ENCODE peak calls at places on chromosome 3, in six cellular contexts. X is ovary; T is naive thymus-derived CD4-positive, alpha-beta T cell; S is suprapubic skin; I is CD8-positive, alpha-beta T cell; J is CD4-positive, CD25-positive, alpha-beta regulatory T cell. O is an unnamed sample. For H3K27me3, the result is how much of the 10 kb centered on the place peaks cover.

GRCh38 chr3:62316525-62316924 is 56.8 kb downstream of the FEZF2 start:
- DNase-seq in I (no peak), S (no peak), X (no peak), J (no peak), T (no peak), O (no peak)

GRCh38 chr3:126522363-126522788 is 1.6 kb upstream of the CHST13 start:
- DNase-seq in S (no peak), I (peak), T (peak), J (peak), X (peak), O (no peak)

GRCh38 chr3:99868438-99868723 is 50.7 kb downstream of the CMSS1 start:
- DNase-seq in X (peak), I (no peak), S (no peak), J (peak), T (no peak), O (no peak)

GRCh38 chr3:42037318-42037945 is 53.7 kb upstream of the TRAK1 start:
- DNase-seq in X (no peak), I (no peak), S (peak), J (no peak), T (no peak), O (no peak)

GRCh38 chr3:58026598-58026997 is 18.4 kb downstream of the FLNB start:
- DNase-seq in X (no peak), S (no peak), T (no peak), J (no peak), I (no peak), O (no peak)

GRCh38 chr3:31004025-31004678 is 109.7 kb upstream of the GADL1 start:
- DNase-seq in I (no peak), S (no peak), J (no peak), X (no peak), T (no peak), O (no peak)

GRCh38 chr3:42653560-42654330 is at the start of gene ZBTB47:
- DNase-seq in S (peak), I (no peak), T (no peak), X (peak), J (no peak), O (no peak)

GRCh38 chr3:178634975-178635374 is 98.7 kb downstream of the KCNMB2 start:
- DNase-seq in T (no peak), J (no peak), S (no peak), I (no peak), X (no peak), O (no peak)

GRCh38 chr3:15305366-15305844 is 27.0 kb downstream of the SH3BP5 start:
- DNase-seq in I (no peak), S (no peak), J (peak), T (no peak), X (no peak), O (no peak)

GRCh38 chr3:35733276-35733675 is 94.0 kb downstream of the ARPP21 start:
- DNase-seq in I (no peak), T (no peak), J (no peak), X (no peak), S (no peak), O (no peak)

GRCh38 chr3:101778385-101779046 is 495 bp upstream of the NXPE3 start:
- DNase-seq in J (no peak), S (no peak), X (no peak), I (no peak), T (no peak), O (no peak)

GRCh38 chr3:174541708-174542107 is 317.4 kb upstream of the NAALADL2 start:
- DNase-seq in T (no peak), J (no peak), S (no peak), X (no peak), I (no peak), O (no peak)

GRCh38 chr3:18335202-18335601 is 89.9 kb downstream of the SATB1 start:
- DNase-seq in X (no peak), I (no peak), S (no peak), J (peak), T (no peak), O (no peak)

DNA sequence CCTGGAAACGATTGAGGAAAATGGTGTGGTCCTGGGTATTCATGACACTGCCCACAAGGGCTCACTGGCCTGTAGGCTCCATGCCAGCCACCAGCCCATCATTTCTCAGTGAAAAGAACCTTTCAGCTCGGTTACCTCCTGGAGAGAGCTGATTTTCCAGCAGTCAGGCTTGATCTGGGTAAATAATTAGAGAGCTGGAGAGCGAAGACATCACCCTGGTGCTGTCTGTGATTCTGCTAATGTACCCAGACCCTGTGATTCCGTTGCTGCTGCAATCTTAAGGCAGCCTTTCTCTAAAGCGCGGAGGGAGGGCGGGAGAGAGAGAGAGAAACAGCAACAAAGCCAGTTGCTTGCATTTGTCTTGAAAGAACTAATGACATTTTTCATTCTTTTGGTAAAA is 221.9 kb upstream of the TOPAZ1 start:
- DNase-seq in T (no peak), X (no peak), S (no peak), J (no peak), I (no peak), O (no peak)
- H3K27me3 ChIP-seq in T (under half), X (under half), S (half or more), J (under half), I (under half), O (under half)

GRCh38 chr3:71724584-71725278 is 471 bp downstream of the EIF4E3 start:
- DNase-seq in X (peak), I (no peak), J (peak), T (peak), S (no peak), O (peak)
- H3K27me3 ChIP-seq in X (under half), I (under half), J (under half), T (under half), S (under half), O (under half)

GRCh38 chr3:184571750-184572377 is 10.3 kb downstream of the EPHB3 start:
- DNase-seq in S (no peak), T (no peak), I (no peak), X (no peak), J (no peak), O (no peak)
- H3K27me3 ChIP-seq in S (under half), T (under half), I (under half), X (under half), J (under half), O (under half)

GRCh38 chr3:43996379-43997301 is 245.0 kb upstream of the TOPAZ1 start:
- DNase-seq in T (no peak), X (no peak), S (no peak), J (peak), I (no peak), O (no peak)

GRCh38 chr3:43995929-43996378 is 245.7 kb upstream of the TOPAZ1 start:
- DNase-seq in J (peak), I (no peak), X (no peak), T (no peak), S (no peak), O (no peak)

GRCh38 chr3:43997788-43998373 is 243.8 kb upstream of the TOPAZ1 start:
- DNase-seq in T (no peak), S (no peak), I (no peak), J (peak), X (no peak), O (no peak)

GRCh38 chr3:43995078-43995928 is 246.4 kb upstream of the TOPAZ1 start:
- DNase-seq in T (no peak), I (no peak), S (no peak), X (no peak), J (peak), O (no peak)

DNA sequence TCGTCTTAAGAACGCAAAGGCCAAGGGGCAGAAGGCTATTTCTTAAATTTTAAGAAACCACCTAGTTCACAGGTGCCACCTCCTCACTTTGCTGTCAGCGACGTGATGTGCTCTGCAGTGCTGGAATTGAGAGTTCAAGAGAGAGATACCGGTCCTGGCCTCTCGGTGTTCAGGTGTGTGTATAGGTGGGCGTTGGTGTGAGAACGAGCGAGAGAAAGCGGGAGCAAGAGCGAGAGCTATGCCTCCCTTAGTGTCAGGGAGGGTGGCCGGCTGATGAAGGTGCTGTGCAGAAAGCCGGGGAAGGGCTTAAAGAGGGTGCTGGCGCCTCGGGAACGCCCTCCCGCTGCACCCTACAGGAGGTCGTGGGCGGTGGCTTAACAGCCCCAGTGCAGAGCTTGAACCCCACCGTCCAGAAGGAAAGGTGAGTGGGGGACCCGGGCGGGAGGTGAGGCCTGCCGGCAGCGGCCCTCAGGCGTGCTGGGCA is 247.1 kb upstream of the TOPAZ1 start:
- DNase-seq in S (no peak), J (peak), I (no peak), X (no peak), T (no peak), O (no peak)
- H3K27me3 ChIP-seq in S (half or more), J (under half), I (half or more), X (under half), T (under half), O (under half)

GRCh38 chr3:149933008-149933407 is 37.7 kb downstream of the PFN2 start:
- DNase-seq in X (no peak), T (no peak), J (no peak), S (no peak), I (no peak), O (no peak)

GRCh38 chr3:149934524-149934923 is 36.2 kb downstream of the PFN2 start:
- DNase-seq in X (peak), T (no peak), J (no peak), I (no peak), S (no peak), O (peak)

GRCh38 chr3:149933858-149934257 is 36.8 kb downstream of the PFN2 start:
- DNase-seq in X (no peak), J (peak), I (no peak), S (no peak), T (no peak), O (no peak)

GRCh38 chr3:149941186-149941585 is 29.5 kb downstream of the PFN2 start:
- DNase-seq in J (no peak), T (no peak), I (no peak), S (no peak), X (no peak), O (no peak)

GRCh38 chr3:149936812-149937230 is 33.9 kb downstream of the PFN2 start:
- DNase-seq in T (peak), I (peak), S (no peak), X (no peak), J (peak), O (no peak)
- H3K27me3 ChIP-seq in T (under half), I (under half), S (under half), X (under half), J (under half), O (under half)

O was measured in ascending aorta.